ENCODE peak calls at places on chromosomes 16 and 17, in nine cellular contexts. L, D, H, U, M, X, N, V and F are unnamed samples.

GRCh38 chr17:2055494-2056220 is 754 bp downstream of the HIC1 start:
- DNase-seq in D (no peak), V (peak; percentile 73), U (no peak), M (no peak), N (no peak), H (no peak), X (no peak), L (no peak), F (peak; percentile 74)

GRCh38 chr16:66520406-66521194 is 29.3 kb downstream of the TK2 start:
- DNase-seq in U (no peak), X (peak; percentile 27), N (no peak), D (no peak), M (no peak), V (no peak), L (no peak), H (peak; percentile 76), F (no peak)

GRCh38 chr16:88678224-88678979 is 7.9 kb downstream of the SNAI3 start:
- DNase-seq in V (no peak), N (no peak), X (no peak), D (no peak), M (no peak), L (no peak), U (no peak), H (no peak), F (no peak)

GRCh38 chr17:18203308-18203707 is 19.7 kb downstream of the ALKBH5 start:
- DNase-seq in N (no peak), L (no peak), M (no peak), D (no peak), V (no peak), H (no peak), X (no peak), U (no peak), F (no peak)

GRCh38 chr16:88753600-88753999 is 31.4 kb downstream of the PIEZO1 start:
- DNase-seq in U (no peak), V (no peak), D (no peak), H (no peak), N (no peak), X (no peak), M (no peak), L (no peak), F (no peak)

GRCh38 chr17:41697122-41697962 is 8.7 kb downstream of the EIF1 start:
- DNase-seq in H (peak; percentile 53), L (no peak), D (peak; percentile 41), M (no peak), N (no peak), V (peak; percentile 66), U (peak; percentile 46), X (peak; percentile 24), F (peak; percentile 56)

GRCh38 chr17:48024149-48025039 is 13.2 kb downstream of the COPZ2 start:
- DNase-seq in D (peak; percentile 71), L (peak; percentile 55), M (peak; percentile 26), V (peak; percentile 71), H (peak; percentile 77), N (no peak), U (no peak), X (no peak), F (peak; percentile 20)

GRCh38 chr16:1181715-1182671 is 29.1 kb downstream of the CACNA1H start:
- DNase-seq in V (peak; percentile 89), H (no peak), M (peak; percentile 79), D (no peak), U (no peak), X (no peak), N (no peak), L (peak; percentile 40), F (peak; percentile 89)

GRCh38 chr17:32926183-32926582 is 1.8 kb upstream of the TMEM98 start:
- DNase-seq in V (no peak), L (no peak), U (no peak), N (no peak), H (no peak), M (no peak), D (no peak), X (no peak), F (no peak)

GRCh38 chr16:14420721-14421488 is 209.2 kb downstream of the PARN start:
- DNase-seq in H (no peak), X (no peak), M (no peak), D (no peak), N (no peak), L (no peak), V (no peak), U (no peak), F (no peak)